ENCODE peak calls at places on chromosomes 7 and 10, in nine cellular contexts. Y is A549, E is body of pancreas, M is heart left ventricle, H is lower leg skin, A is IMR-90, W is adrenal gland, T is endothelial cell of umbilical vein, J is ovary. N is an unnamed sample.

GRCh38 chr7:50335795-50336754 is 31.6 kb downstream of the IKZF1 start:
- DNase-seq in Y (no peak), E (no peak), M (no peak), H (no peak), A (no peak), W (no peak), T (no peak), J (no peak), N (peak; percentile 99)

GRCh38 chr10:30818010-30818660 is 188.6 kb upstream of the LYZL2 start:
- DNase-seq in Y (no peak), E (peak; percentile 36), M (peak; percentile 67), H (peak; percentile 53), A (peak; percentile 58), W (peak; percentile 44), T (peak; percentile 92), J (peak; percentile 58), N (peak; percentile 39)

GRCh38 chr10:588246-589165 is 101.0 kb downstream of the DIP2C start:
- DNase-seq in Y (no peak), E (no peak), M (peak; percentile 52), H (no peak), A (peak; percentile 69), W (no peak), T (no peak), J (no peak), N (no peak)

GRCh38 chr7:139095194-139095659 is 14.3 kb downstream of the ZC3HAV1 start:
- DNase-seq in Y (no peak), E (no peak), M (no peak), H (peak; percentile 28), A (no peak), W (no peak), T (no peak), J (no peak), N (peak; percentile 98)

GRCh38 chr7:151139071-151139521 is 28.4 kb downstream of the GBX1 start:
- DNase-seq in Y (no peak), E (no peak), M (no peak), H (no peak), A (no peak), W (no peak), T (no peak), J (no peak), N (no peak)

GRCh38 chr7:32957326-32958045 is at the start of gene FKBP9:
- DNase-seq in Y (peak; percentile 93), E (peak; percentile 94), M (peak; percentile 95), H (peak; percentile 73), A (peak; percentile 79), W (peak; percentile 89), T (peak; percentile 82), J (peak; percentile 90), N (peak; percentile 87)

GRCh38 chr10:31698169-31698890 is 230.3 kb downstream of the ARHGAP12 start:
- DNase-seq in Y (no peak), E (peak; percentile 39), M (peak; percentile 70), H (peak; percentile 82), A (peak; percentile 91), W (peak; percentile 48), T (no peak), J (no peak), N (peak; percentile 24)

GRCh38 chr10:72601144-72601543 is 24.7 kb downstream of the MICU1 start:
- DNase-seq in Y (no peak), E (no peak), M (no peak), H (no peak), A (no peak), W (no peak), T (no peak), J (no peak), N (no peak)

GRCh38 chr7:10733747-10734146 is 239.9 kb upstream of the PHF14 start:
- DNase-seq in Y (no peak), E (no peak), M (no peak), H (no peak), A (no peak), W (no peak), T (no peak), J (no peak), N (no peak)

GRCh38 chr7:111763221-111763791 is 201.0 kb upstream of the IMMP2L start:
- DNase-seq in Y (peak; percentile 71), E (peak; percentile 31), M (no peak), H (no peak), A (peak; percentile 71), W (no peak), T (peak; percentile 46), J (no peak), N (peak; percentile 69)

GRCh38 chr7:35565927-35566326 is 129.0 kb downstream of the HERPUD2 start:
- DNase-seq in Y (no peak), E (no peak), M (no peak), H (no peak), A (no peak), W (no peak), T (no peak), J (no peak), N (no peak)

GRCh38 chr7:98284335-98285036 is 3.0 kb downstream of the BRI3 start:
- DNase-seq in Y (peak; percentile 65), E (peak; percentile 85), M (peak; percentile 81), H (peak; percentile 79), A (peak; percentile 42), W (peak; percentile 85), T (peak; percentile 85), J (peak; percentile 52), N (no peak)
- TF ChIP-seq POLR2A in Y (no peak), E (peak; percentile 70), M (no peak), H (no peak), A (no peak), W (no peak), T (peak; percentile 81), J (no peak), N (no peak)

DNA sequence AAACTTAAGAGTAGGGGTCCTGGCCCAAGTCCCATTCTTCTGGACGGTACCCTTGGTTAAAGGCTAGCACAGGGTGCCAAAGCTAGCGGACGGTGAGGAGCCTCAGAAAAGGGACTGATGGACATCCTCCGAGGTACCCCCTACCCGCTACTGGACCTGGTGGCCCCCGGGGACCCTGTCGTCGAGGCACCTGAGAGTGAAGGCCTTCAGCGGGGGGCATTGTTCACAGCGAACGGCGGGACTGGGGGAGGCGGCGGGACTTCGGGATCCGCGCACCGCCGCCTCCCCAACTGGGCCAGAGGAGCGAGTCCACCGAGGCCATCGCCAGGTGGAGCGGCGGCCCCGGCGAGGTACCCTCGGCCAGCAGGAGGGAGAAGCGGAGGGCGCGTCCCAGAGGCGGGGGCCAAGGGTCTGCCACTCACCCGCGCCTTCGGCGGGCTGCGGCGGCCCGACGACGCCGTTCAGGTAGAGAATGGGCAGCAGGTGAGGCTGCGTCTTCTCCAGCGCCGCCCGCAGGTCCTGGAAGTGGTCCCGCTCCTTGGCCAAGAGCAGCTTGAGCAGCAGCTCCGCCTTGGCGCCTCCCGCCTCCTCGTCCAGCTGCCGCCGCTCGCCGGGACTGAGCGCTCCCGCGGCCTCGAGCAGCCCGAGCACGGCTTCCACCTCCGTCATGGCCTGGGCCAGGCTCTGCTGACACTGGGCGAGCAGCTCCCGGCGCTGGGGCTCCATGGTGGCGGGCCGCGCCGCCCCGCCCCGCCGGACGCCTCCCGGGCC is 575 bp downstream of the DLG5 start:
- DNase-seq in Y (peak; percentile 54), E (peak; percentile 81), M (peak; percentile 40), H (no peak), A (no peak), W (peak; percentile 57), T (peak; percentile 39), J (peak; percentile 75), N (peak; percentile 70)
- TF ChIP-seq POLR2A in Y (no peak), E (no peak), M (no peak), H (no peak), A (no peak), W (no peak), T (no peak), J (no peak), N (no peak)

GRCh38 chr10:121978511-121978910 is 3.5 kb upstream of the NSMCE4A start:
- DNase-seq in Y (no peak), E (no peak), M (no peak), H (no peak), A (no peak), W (no peak), T (no peak), J (no peak), N (no peak)

GRCh38 chr10:121976607-121977006 is 1.6 kb upstream of the NSMCE4A start:
- DNase-seq in Y (no peak), E (no peak), M (no peak), H (no peak), A (no peak), W (no peak), T (no peak), J (no peak), N (no peak)

GRCh38 chr10:121975295-121976086 is 474 bp upstream of the NSMCE4A start:
- DNase-seq in Y (no peak), E (no peak), M (no peak), H (no peak), A (no peak), W (no peak), T (no peak), J (no peak), N (peak; percentile 21)

GRCh38 chr10:121974019-121974534 is 940 bp downstream of the NSMCE4A start:
- DNase-seq in Y (no peak), E (no peak), M (no peak), H (no peak), A (no peak), W (no peak), T (no peak), J (no peak), N (no peak)

DNA sequence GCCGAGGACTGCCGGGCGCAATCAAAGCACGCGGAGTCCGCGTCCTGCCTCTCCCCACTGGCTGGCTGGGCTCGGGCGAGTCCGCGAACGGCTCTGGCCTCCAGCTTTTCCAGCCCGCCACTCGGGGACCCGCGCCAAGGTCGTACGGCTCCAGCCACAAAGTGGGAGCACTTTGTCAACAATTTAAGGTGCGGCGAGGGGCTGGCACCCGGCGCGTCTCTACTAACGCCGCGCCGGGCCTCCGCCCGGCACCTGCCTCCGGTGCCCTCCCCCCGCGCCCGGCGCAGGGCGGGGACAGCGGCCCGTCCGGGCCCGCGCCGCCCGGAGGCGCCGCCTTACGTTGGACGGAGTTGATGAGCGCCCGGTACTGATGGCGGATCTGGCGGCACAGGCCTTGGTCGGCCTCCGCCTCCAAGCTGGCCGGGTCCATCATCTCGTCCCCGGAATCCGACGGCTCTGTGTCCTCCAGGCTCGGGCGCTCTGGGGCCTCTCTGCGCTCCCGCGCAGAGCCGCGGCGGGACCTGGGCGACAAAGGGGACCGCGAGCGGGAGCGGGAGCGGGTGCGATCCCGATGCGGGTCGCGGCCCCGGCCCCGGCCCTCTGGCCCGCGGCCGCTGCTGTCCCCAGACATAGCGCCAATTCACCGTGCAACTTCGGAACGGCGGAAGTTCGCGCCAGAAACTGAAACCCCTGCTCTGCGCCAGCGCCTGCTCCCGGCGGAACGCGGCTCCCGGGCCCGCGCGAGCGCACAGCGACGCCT is at the start of gene NSMCE4A:
- DNase-seq in Y (peak; percentile 85), E (peak; percentile 84), M (peak; percentile 87), H (peak; percentile 53), A (peak; percentile 71), W (peak; percentile 83), T (peak; percentile 77), J (peak; percentile 85), N (peak; percentile 90)
- TF ChIP-seq POLR2A in Y (peak; percentile 52), E (peak; percentile 79), M (no peak), H (no peak), A (peak; percentile 55), W (no peak), T (peak; percentile 66), J (peak; percentile 22), N (peak; percentile 70)

DNA sequence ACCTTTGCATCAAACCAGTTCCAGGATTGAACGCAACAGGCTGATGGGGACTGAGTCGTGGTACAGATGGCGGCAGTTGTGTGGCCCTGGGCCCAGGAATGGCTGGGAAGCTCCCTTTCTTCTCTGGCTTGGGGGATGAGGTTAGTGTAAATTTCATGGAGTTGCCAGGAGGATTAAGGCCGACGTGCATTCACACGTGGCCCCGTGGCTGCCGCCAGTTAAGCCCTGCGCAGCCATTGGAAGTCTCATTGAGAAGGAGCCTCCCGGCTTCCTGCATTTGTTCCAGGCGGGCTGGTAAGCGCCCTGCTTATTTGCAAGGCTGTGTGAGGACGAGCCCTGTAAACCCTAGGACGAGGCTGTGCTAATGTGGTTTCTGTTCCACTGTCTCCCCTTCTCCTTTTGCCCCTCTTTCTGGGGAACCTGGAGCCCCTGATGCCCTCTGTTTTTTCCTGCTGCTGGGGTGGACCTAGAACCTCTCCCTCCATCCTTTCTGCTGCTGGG is 174.7 kb upstream of the TNRC18 start:
- DNase-seq in Y (peak; percentile 44), E (no peak), M (no peak), H (no peak), A (no peak), W (no peak), T (peak; percentile 12), J (peak; percentile 62), N (peak; percentile 64)
- TF ChIP-seq POLR2A in Y (no peak), E (no peak), M (no peak), H (no peak), A (no peak), W (no peak), T (no peak), J (no peak), N (no peak)